ENCODE peak calls at places on chromosome 14, in ten cellular contexts. One of them, this sample, is unnamed.

GRCh38 chr14:52259452-52259851 is 8.0 kb upstream of the PTGDR start:
- DNase-seq in mucosa of descending colon: no peak
- DNase-seq in GM10248: no peak
- DNase-seq in WTC11: no peak
- DNase-seq in spleen: no peak
- DNase-seq in HFFc6: no peak
- DNase-seq in ovary: no peak
- DNase-seq in heart right ventricle: no peak
- DNase-seq in BE2C: no peak
- DNase-seq in A549: no peak
- DNase-seq in this sample: no peak

GRCh38 chr14:105864116-105864515 is 337.7 kb downstream of the TMEM121 start:
- DNase-seq in HFFc6: no peak
- DNase-seq in ovary: no peak
- DNase-seq in heart right ventricle: no peak
- DNase-seq in GM10248: no peak
- DNase-seq in spleen: peak; percentile 33
- DNase-seq in A549: no peak
- DNase-seq in mucosa of descending colon: no peak
- DNase-seq in WTC11: peak; percentile 1
- DNase-seq in BE2C: no peak
- DNase-seq in this sample: no peak

GRCh38 chr14:91256661-91257060 is 12.2 kb upstream of the GPR68 start:
- DNase-seq in heart right ventricle: no peak
- DNase-seq in GM10248: no peak
- DNase-seq in ovary: no peak
- DNase-seq in A549: no peak
- DNase-seq in WTC11: no peak
- DNase-seq in BE2C: no peak
- DNase-seq in HFFc6: no peak
- DNase-seq in spleen: no peak
- DNase-seq in mucosa of descending colon: no peak
- DNase-seq in this sample: no peak

GRCh38 chr14:104436047-104436531 is 143.5 kb upstream of the C14orf180 start:
- DNase-seq in WTC11: peak; percentile 16
- DNase-seq in A549: no peak
- DNase-seq in GM10248: peak; percentile 16
- DNase-seq in spleen: peak; percentile 88
- DNase-seq in BE2C: peak; percentile 92
- DNase-seq in mucosa of descending colon: peak; percentile 55
- DNase-seq in ovary: peak; percentile 87
- DNase-seq in HFFc6: no peak
- DNase-seq in heart right ventricle: peak; percentile 82
- DNase-seq in this sample: no peak

GRCh38 chr14:24463806-24464785 is 21.5 kb upstream of the SDR39U1 start:
- DNase-seq in A549: no peak
- DNase-seq in BE2C: no peak
- DNase-seq in GM10248: no peak
- DNase-seq in heart right ventricle: no peak
- DNase-seq in spleen: no peak
- DNase-seq in WTC11: no peak
- DNase-seq in mucosa of descending colon: no peak
- DNase-seq in HFFc6: no peak
- DNase-seq in ovary: no peak
- DNase-seq in this sample: no peak

GRCh38 chr14:95189400-95190162 is 32.3 kb upstream of the DICER1 start:
- DNase-seq in heart right ventricle: no peak
- DNase-seq in ovary: no peak
- DNase-seq in WTC11: no peak
- DNase-seq in spleen: no peak
- DNase-seq in mucosa of descending colon: no peak
- DNase-seq in GM10248: no peak
- DNase-seq in HFFc6: no peak
- DNase-seq in BE2C: no peak
- DNase-seq in A549: no peak
- DNase-seq in this sample: no peak

GRCh38 chr14:96614528-96614927 is 112.3 kb downstream of the PAPOLA start:
- DNase-seq in ovary: no peak
- DNase-seq in GM10248: no peak
- DNase-seq in A549: no peak
- DNase-seq in spleen: no peak
- DNase-seq in heart right ventricle: no peak
- DNase-seq in BE2C: peak; percentile 62
- DNase-seq in WTC11: no peak
- DNase-seq in HFFc6: no peak
- DNase-seq in mucosa of descending colon: no peak
- DNase-seq in this sample: no peak

GRCh38 chr14:61476737-61477410 is 155.5 kb downstream of the PRKCH start:
- DNase-seq in BE2C: peak; percentile 37
- DNase-seq in GM10248: no peak
- DNase-seq in HFFc6: peak; percentile 70
- DNase-seq in A549: peak; percentile 50
- DNase-seq in WTC11: no peak
- DNase-seq in heart right ventricle: peak; percentile 72
- DNase-seq in spleen: no peak
- DNase-seq in ovary: no peak
- DNase-seq in mucosa of descending colon: no peak
- DNase-seq in this sample: no peak

GRCh38 chr14:70698288-70698687 is 56.6 kb downstream of the TTC9 start:
- DNase-seq in mucosa of descending colon: no peak
- DNase-seq in BE2C: no peak
- DNase-seq in GM10248: no peak
- DNase-seq in heart right ventricle: no peak
- DNase-seq in spleen: peak; percentile 76
- DNase-seq in WTC11: no peak
- DNase-seq in A549: peak; percentile 21
- DNase-seq in ovary: no peak
- DNase-seq in HFFc6: peak; percentile 49
- DNase-seq in this sample: no peak

GRCh38 chr14:24080888-24081738 is 9.8 kb downstream of the CPNE6 start:
- DNase-seq in spleen: peak; percentile 94
- DNase-seq in heart right ventricle: peak; percentile 31
- DNase-seq in GM10248: peak; percentile 86
- DNase-seq in BE2C: peak; percentile 69
- DNase-seq in mucosa of descending colon: peak; percentile 89
- DNase-seq in HFFc6: no peak
- DNase-seq in WTC11: peak; percentile 69
- DNase-seq in A549: peak; percentile 67
- DNase-seq in ovary: peak; percentile 54
- DNase-seq in this sample: peak; percentile 20

GRCh38 chr14:68666206-68666730 is 126.6 kb downstream of the ZFP36L1 start:
- DNase-seq in BE2C: no peak
- DNase-seq in A549: no peak
- DNase-seq in WTC11: no peak
- DNase-seq in HFFc6: no peak
- DNase-seq in heart right ventricle: no peak
- DNase-seq in spleen: no peak
- DNase-seq in mucosa of descending colon: no peak
- DNase-seq in GM10248: no peak
- DNase-seq in ovary: no peak
- DNase-seq in this sample: no peak

GRCh38 chr14:103343164-103343879 is 9.3 kb downstream of the EIF5 start:
- DNase-seq in heart right ventricle: no peak
- DNase-seq in GM10248: no peak
- DNase-seq in spleen: no peak
- DNase-seq in HFFc6: no peak
- DNase-seq in mucosa of descending colon: no peak
- DNase-seq in BE2C: no peak
- DNase-seq in WTC11: no peak
- DNase-seq in ovary: no peak
- DNase-seq in A549: no peak
- DNase-seq in this sample: no peak

GRCh38 chr14:92922883-92923743 is at the start of gene CHGA:
- DNase-seq in mucosa of descending colon: no peak
- DNase-seq in A549: peak; percentile 60
- DNase-seq in heart right ventricle: peak; percentile 51
- DNase-seq in BE2C: peak; percentile 92
- DNase-seq in GM10248: peak; percentile 81
- DNase-seq in HFFc6: no peak
- DNase-seq in ovary: peak; percentile 76
- DNase-seq in spleen: no peak
- DNase-seq in WTC11: peak; percentile 86
- DNase-seq in this sample: peak; percentile 83

GRCh38 chr14:101843665-101844064 is 82.2 kb downstream of the PPP2R5C start:
- DNase-seq in HFFc6: no peak
- DNase-seq in WTC11: no peak
- DNase-seq in BE2C: no peak
- DNase-seq in mucosa of descending colon: no peak
- DNase-seq in A549: no peak
- DNase-seq in ovary: no peak
- DNase-seq in GM10248: peak; percentile 65
- DNase-seq in heart right ventricle: no peak
- DNase-seq in spleen: peak; percentile 82
- DNase-seq in this sample: no peak
- TF ChIP-seq CTCF in HFFc6: peak; percentile 49
- TF ChIP-seq CTCF in WTC11: no peak
- TF ChIP-seq CTCF in BE2C: peak; percentile 34
- TF ChIP-seq CTCF in mucosa of descending colon: no peak
- TF ChIP-seq CTCF in A549: peak; percentile 29
- TF ChIP-seq CTCF in ovary: no peak
- TF ChIP-seq CTCF in GM10248: peak; percentile 60
- TF ChIP-seq CTCF in heart right ventricle: peak; percentile 33
- TF ChIP-seq CTCF in spleen: peak; percentile 65
- TF ChIP-seq CTCF in this sample: peak; percentile 38

DNA sequence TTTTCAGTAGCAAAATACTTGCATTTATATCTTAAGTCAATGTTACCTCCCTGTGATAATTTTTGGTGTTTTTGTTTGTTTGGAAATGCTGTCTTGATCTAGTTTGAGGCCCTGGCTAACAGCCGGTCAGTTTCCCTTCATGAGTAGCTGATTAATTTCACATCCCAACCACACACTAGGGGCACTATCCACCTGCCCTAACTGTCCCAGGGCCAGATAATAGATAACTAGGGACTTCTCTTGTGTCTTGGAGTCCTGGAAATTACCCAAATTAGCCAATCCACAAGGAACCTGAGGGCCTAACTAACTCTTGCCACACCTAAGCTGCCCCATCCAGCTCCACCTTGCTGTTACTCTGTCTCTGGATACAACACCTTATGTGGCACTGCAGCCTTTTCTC is 399.9 kb downstream of the FOXG1 start:
- DNase-seq in heart right ventricle: no peak
- DNase-seq in ovary: no peak
- DNase-seq in GM10248: no peak
- DNase-seq in HFFc6: no peak
- DNase-seq in BE2C: no peak
- DNase-seq in mucosa of descending colon: no peak
- DNase-seq in spleen: no peak
- DNase-seq in A549: no peak
- DNase-seq in WTC11: no peak
- DNase-seq in this sample: no peak
- TF ChIP-seq CTCF in heart right ventricle: no peak
- TF ChIP-seq CTCF in ovary: no peak
- TF ChIP-seq CTCF in GM10248: no peak
- TF ChIP-seq CTCF in HFFc6: no peak
- TF ChIP-seq CTCF in BE2C: no peak
- TF ChIP-seq CTCF in mucosa of descending colon: no peak
- TF ChIP-seq CTCF in spleen: no peak
- TF ChIP-seq CTCF in A549: no peak
- TF ChIP-seq CTCF in WTC11: no peak
- TF ChIP-seq CTCF in this sample: no peak

GRCh38 chr14:99382781-99383456 is 97.7 kb downstream of the SETD3 start:
- DNase-seq in spleen: no peak
- DNase-seq in WTC11: no peak
- DNase-seq in ovary: no peak
- DNase-seq in GM10248: no peak
- DNase-seq in heart right ventricle: no peak
- DNase-seq in A549: peak; percentile 63
- DNase-seq in mucosa of descending colon: no peak
- DNase-seq in HFFc6: no peak
- DNase-seq in BE2C: no peak
- DNase-seq in this sample: no peak

GRCh38 chr14:99382071-99382640 is 98.5 kb downstream of the SETD3 start:
- DNase-seq in GM10248: no peak
- DNase-seq in heart right ventricle: no peak
- DNase-seq in mucosa of descending colon: no peak
- DNase-seq in WTC11: no peak
- DNase-seq in ovary: no peak
- DNase-seq in HFFc6: no peak
- DNase-seq in A549: no peak
- DNase-seq in BE2C: no peak
- DNase-seq in spleen: peak; percentile 40
- DNase-seq in this sample: no peak

GRCh38 chr14:99381688-99382060 is 99.0 kb downstream of the SETD3 start:
- DNase-seq in mucosa of descending colon: no peak
- DNase-seq in A549: no peak
- DNase-seq in ovary: no peak
- DNase-seq in spleen: no peak
- DNase-seq in HFFc6: no peak
- DNase-seq in heart right ventricle: no peak
- DNase-seq in GM10248: no peak
- DNase-seq in WTC11: no peak
- DNase-seq in BE2C: no peak
- DNase-seq in this sample: no peak

GRCh38 chr14:99380402-99380801 is 100.3 kb downstream of the SETD3 start:
- DNase-seq in GM10248: no peak
- DNase-seq in heart right ventricle: no peak
- DNase-seq in spleen: no peak
- DNase-seq in ovary: no peak
- DNase-seq in HFFc6: no peak
- DNase-seq in BE2C: no peak
- DNase-seq in A549: peak; percentile 15
- DNase-seq in mucosa of descending colon: no peak
- DNase-seq in WTC11: no peak
- DNase-seq in this sample: no peak

DNA sequence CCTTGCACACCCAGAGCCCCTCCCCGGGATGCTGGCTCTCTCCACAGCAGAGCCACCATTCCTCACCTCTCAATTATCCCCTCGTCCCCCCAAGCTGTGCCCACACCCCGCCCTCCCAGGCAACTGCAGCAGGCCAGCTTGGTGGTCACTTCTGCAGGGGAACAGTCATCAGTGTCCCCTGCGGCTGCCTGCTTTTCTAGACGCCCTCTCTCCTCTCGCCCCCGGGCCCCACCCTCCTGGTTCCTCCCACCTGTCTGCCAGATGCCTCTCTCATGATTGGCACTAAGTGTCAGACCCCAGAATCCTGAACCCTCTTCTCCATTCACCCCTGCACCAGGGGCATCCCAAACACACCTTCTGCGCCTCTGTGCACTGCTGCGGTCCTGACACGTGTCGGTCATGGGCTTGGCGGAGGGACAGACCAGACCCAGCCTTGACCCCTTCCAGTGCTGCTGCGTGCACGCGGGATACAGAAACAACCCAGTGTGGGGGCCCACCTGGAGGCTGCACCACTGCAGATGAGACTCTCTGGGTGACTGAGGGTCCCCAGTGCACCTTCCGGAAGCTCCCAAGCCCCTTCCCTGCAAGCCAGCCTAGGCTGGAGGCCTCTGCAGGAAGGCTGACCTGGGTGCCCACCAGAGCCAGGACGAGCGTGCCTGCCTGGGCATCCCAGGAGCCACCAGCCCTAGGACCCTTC is 99.5 kb downstream of the SETD3 start:
- DNase-seq in A549: no peak
- DNase-seq in WTC11: no peak
- DNase-seq in BE2C: no peak
- DNase-seq in spleen: no peak
- DNase-seq in GM10248: no peak
- DNase-seq in ovary: no peak
- DNase-seq in HFFc6: no peak
- DNase-seq in mucosa of descending colon: no peak
- DNase-seq in heart right ventricle: no peak
- DNase-seq in this sample: no peak
- TF ChIP-seq CTCF in A549: no peak
- TF ChIP-seq CTCF in WTC11: no peak
- TF ChIP-seq CTCF in BE2C: no peak
- TF ChIP-seq CTCF in spleen: no peak
- TF ChIP-seq CTCF in GM10248: no peak
- TF ChIP-seq CTCF in ovary: no peak
- TF ChIP-seq CTCF in HFFc6: no peak
- TF ChIP-seq CTCF in mucosa of descending colon: no peak
- TF ChIP-seq CTCF in heart right ventricle: no peak
- TF ChIP-seq CTCF in this sample: no peak

GRCh38 chr14:72736348-72736747 is 157.6 kb downstream of the DPF3 start:
- DNase-seq in mucosa of descending colon: no peak
- DNase-seq in BE2C: peak; percentile 65
- DNase-seq in spleen: no peak
- DNase-seq in WTC11: no peak
- DNase-seq in heart right ventricle: no peak
- DNase-seq in GM10248: no peak
- DNase-seq in A549: no peak
- DNase-seq in HFFc6: peak; percentile 80
- DNase-seq in ovary: no peak
- DNase-seq in this sample: no peak
- TF ChIP-seq CTCF in mucosa of descending colon: no peak
- TF ChIP-seq CTCF in BE2C: peak; percentile 63
- TF ChIP-seq CTCF in spleen: no peak
- TF ChIP-seq CTCF in WTC11: no peak
- TF ChIP-seq CTCF in heart right ventricle: no peak
- TF ChIP-seq CTCF in GM10248: no peak
- TF ChIP-seq CTCF in A549: no peak
- TF ChIP-seq CTCF in HFFc6: peak; percentile 63
- TF ChIP-seq CTCF in ovary: no peak
- TF ChIP-seq CTCF in this sample: no peak